ENCODE peak calls at places on chromosomes 2 and 18, in seven cellular contexts. T is K562, L is HCT116, S is HepG2, Y is H1, B is GM12878, G is SK-N-SH. M is an unnamed sample.

GRCh38 chr2:39845460-39846146 is 66.5 kb upstream of the THUMPD2 start:
- DNase-seq in Y (no peak), B (no peak), S (no peak), G (no peak), L (peak; percentile 68), T (no peak), M (peak; percentile 23)

GRCh38 chr2:132690664-132691303 is 20.8 kb upstream of the LYPD1 start:
- DNase-seq in T (no peak), G (no peak), Y (no peak), S (no peak), B (no peak), L (no peak), M (no peak)

GRCh38 chr2:218991674-218992168 is 1.5 kb downstream of the CRYBA2 start:
- DNase-seq in L (no peak), G (peak; percentile 54), B (no peak), S (no peak), Y (no peak), T (peak; percentile 49), M (no peak)

GRCh38 chr18:57767259-57768050 is 35.7 kb downstream of the ATP8B1 start:
- DNase-seq in T (no peak), S (no peak), Y (no peak), G (no peak), B (no peak), L (no peak), M (no peak)

GRCh38 chr2:19879115-19879514 is 22.7 kb downstream of the TTC32 start:
- DNase-seq in B (no peak), T (no peak), G (no peak), Y (peak; percentile 24), S (no peak), L (no peak), M (no peak)

GRCh38 chr2:145752091-145752806 is 1232.3 kb upstream of the ZEB2 start:
- DNase-seq in S (peak; percentile 93), G (peak; percentile 22), Y (no peak), T (peak; percentile 38), L (peak; percentile 50), B (no peak), M (peak; percentile 58)

GRCh38 chr2:43877782-43878464 is 39.2 kb downstream of the ABCG8 start:
- DNase-seq in G (peak; percentile 87), Y (peak; percentile 95), S (peak; percentile 59), T (peak; percentile 78), L (peak; percentile 23), B (peak; percentile 15), M (peak; percentile 67)

GRCh38 chr2:86439879-86440630 is 1.1 kb upstream of the KDM3A start:
- DNase-seq in S (no peak), B (no peak), T (no peak), L (no peak), G (no peak), Y (no peak), M (peak; percentile 1)

GRCh38 chr18:8803063-8803795 is 97.9 kb downstream of the MTCL1 start:
- DNase-seq in S (no peak), Y (no peak), B (no peak), G (no peak), T (no peak), L (no peak), M (no peak)

GRCh38 chr2:43848174-43848573 is 9.4 kb downstream of the ABCG8 start:
- DNase-seq in B (no peak), T (peak; percentile 16), S (no peak), Y (peak; percentile 24), G (peak; percentile 4), L (peak; percentile 33), M (no peak)

GRCh38 chr2:2638516-2638915 is 307.4 kb upstream of the MYT1L start:
- DNase-seq in S (no peak), Y (peak; percentile 37), L (no peak), T (no peak), G (peak; percentile 16), B (no peak), M (no peak)

GRCh38 chr2:2640371-2640770 is 309.3 kb upstream of the MYT1L start:
- DNase-seq in L (no peak), B (no peak), T (no peak), G (no peak), S (no peak), Y (no peak), M (no peak)

GRCh38 chr2:2639251-2640139 is 308.4 kb upstream of the MYT1L start:
- DNase-seq in G (peak; percentile 19), T (no peak), S (no peak), Y (peak; percentile 35), L (no peak), B (no peak), M (no peak)

GRCh38 chr2:2635025-2635528 is 304.0 kb upstream of the MYT1L start:
- DNase-seq in S (no peak), B (no peak), G (no peak), T (no peak), Y (no peak), L (no peak), M (no peak)

DNA sequence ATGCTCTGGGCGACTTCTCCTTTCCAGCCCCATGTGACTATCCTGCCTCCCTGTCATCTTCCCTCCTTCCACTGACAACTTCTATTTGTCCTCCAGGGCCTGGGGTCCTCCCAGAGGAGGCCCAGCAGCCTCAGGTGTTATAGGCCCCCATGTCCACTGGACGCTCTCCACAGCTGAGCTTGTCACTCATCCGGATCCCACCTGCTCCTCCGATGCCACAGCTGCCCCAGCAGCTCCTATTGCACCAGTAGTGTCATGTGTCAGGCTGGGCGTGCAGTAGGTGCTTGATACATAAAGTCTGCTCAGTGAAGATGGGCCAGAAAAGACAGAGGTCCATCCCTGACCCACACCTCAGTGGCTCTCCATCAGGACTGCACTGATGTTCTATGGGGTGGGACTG is 305.7 kb upstream of the MYT1L start:
- DNase-seq in S (no peak), B (no peak), L (no peak), T (no peak), Y (peak; percentile 22), G (no peak), M (no peak)
- TF ChIP-seq JUND in S (no peak), B (no peak), L (no peak), T (no peak), Y (no peak), G (no peak), M (no peak)

GRCh38 chr2:151071382-151071781 is 190.3 kb downstream of the RBM43 start:
- DNase-seq in G (no peak), S (no peak), B (no peak), Y (no peak), L (peak; percentile 10), T (no peak), M (no peak)
- TF ChIP-seq JUND in G (no peak), S (no peak), B (no peak), Y (no peak), L (no peak), T (no peak), M (no peak)

DNA sequence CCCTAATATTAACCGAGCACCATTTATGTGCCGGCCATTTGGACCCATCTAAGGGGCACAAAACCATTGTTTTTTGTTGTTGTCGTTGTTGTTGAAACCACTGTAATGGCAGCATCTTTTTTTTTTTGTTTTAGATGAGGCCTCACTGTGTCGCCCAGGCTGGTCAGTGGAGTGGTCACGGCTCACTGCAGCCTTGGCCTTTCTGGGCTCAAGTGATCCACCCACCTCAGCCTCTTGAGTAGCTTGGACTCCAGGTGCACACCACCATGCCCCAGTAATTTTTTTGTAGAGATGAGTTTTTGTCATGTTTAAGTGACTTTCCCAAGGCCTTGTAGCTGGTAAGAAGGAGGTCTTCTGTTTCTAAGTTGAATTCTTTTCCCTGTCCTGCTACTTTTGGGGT is 33.0 kb downstream of the ASAP2 start:
- DNase-seq in T (no peak), L (no peak), B (no peak), S (no peak), Y (no peak), G (no peak), M (no peak)
- TF ChIP-seq JUND in T (no peak), L (no peak), B (no peak), S (no peak), Y (no peak), G (no peak), M (no peak)

GRCh38 chr18:13463526-13463925 is 245.0 kb downstream of the LDLRAD4 start:
- DNase-seq in G (no peak), T (no peak), B (no peak), S (no peak), L (no peak), Y (no peak), M (no peak)
- TF ChIP-seq JUND in G (no peak), T (no peak), B (no peak), S (no peak), L (no peak), Y (no peak), M (no peak)